ENCODE peak calls at places on chromosomes 16 and 17, in seven cellular contexts. Y is testis, A is AG04450, M is neural progenitor cell, C is mammary epithelial cell, H is right atrium auricular region, Z is PC-3. U is an unnamed sample.

GRCh38 chr16:59339871-59340270 is 605.8 kb upstream of the GOT2 start:
- DNase-seq in A (no peak), Y (no peak), M (no peak), Z (no peak), C (no peak), H (no peak), U (no peak)

GRCh38 chr16:29156511-29156910 is 171.7 kb downstream of the LAT start:
- DNase-seq in C (no peak), H (no peak), M (no peak), Y (no peak), Z (no peak), A (no peak), U (no peak)

GRCh38 chr17:11363575-11363974 is 122.6 kb downstream of the SHISA6 start:
- DNase-seq in Z (no peak), A (no peak), H (no peak), C (no peak), Y (no peak), M (no peak), U (no peak)

GRCh38 chr16:83310816-83311215 is 497.0 kb upstream of the HSBP1 start:
- DNase-seq in H (no peak), M (no peak), Z (no peak), Y (no peak), A (no peak), C (no peak), U (no peak)

GRCh38 chr16:8694795-8695194 is 20.4 kb downstream of the ABAT start:
- DNase-seq in M (no peak), Z (no peak), H (no peak), Y (no peak), C (no peak), A (no peak), U (no peak)

GRCh38 chr16:51698647-51699046 is 547.6 kb upstream of the SALL1 start:
- DNase-seq in C (no peak), A (no peak), Y (no peak), Z (no peak), M (no peak), H (no peak), U (no peak)

GRCh38 chr16:10280262-10281170 is 98.3 kb upstream of the GRIN2A start:
- DNase-seq in Y (no peak), H (no peak), A (no peak), C (no peak), Z (no peak), M (no peak), U (no peak)

GRCh38 chr16:31472559-31473203 is 729 bp downstream of the TGFB1I1 start:
- DNase-seq in H (peak; percentile 95), M (peak; percentile 48), Z (peak; percentile 69), Y (peak; percentile 92), C (peak; percentile 90), A (peak; percentile 69), U (peak; percentile 80)

GRCh38 chr16:14511798-14512131 is 118.3 kb downstream of the PARN start:
- DNase-seq in C (peak; percentile 29), Y (no peak), H (no peak), M (no peak), Z (no peak), A (no peak), U (peak; percentile 39)

GRCh38 chr16:87206646-87207451 is 110.3 kb downstream of the C16orf95 start:
- DNase-seq in M (no peak), H (peak; percentile 65), Z (peak; percentile 87), Y (no peak), A (no peak), C (peak; percentile 93), U (peak; percentile 92)

GRCh38 chr16:84985079-84986065 is 26.0 kb downstream of the ZDHHC7 start:
- DNase-seq in Y (no peak), A (peak; percentile 80), C (peak; percentile 77), Z (peak; percentile 54), H (no peak), M (no peak), U (peak; percentile 83)

DNA sequence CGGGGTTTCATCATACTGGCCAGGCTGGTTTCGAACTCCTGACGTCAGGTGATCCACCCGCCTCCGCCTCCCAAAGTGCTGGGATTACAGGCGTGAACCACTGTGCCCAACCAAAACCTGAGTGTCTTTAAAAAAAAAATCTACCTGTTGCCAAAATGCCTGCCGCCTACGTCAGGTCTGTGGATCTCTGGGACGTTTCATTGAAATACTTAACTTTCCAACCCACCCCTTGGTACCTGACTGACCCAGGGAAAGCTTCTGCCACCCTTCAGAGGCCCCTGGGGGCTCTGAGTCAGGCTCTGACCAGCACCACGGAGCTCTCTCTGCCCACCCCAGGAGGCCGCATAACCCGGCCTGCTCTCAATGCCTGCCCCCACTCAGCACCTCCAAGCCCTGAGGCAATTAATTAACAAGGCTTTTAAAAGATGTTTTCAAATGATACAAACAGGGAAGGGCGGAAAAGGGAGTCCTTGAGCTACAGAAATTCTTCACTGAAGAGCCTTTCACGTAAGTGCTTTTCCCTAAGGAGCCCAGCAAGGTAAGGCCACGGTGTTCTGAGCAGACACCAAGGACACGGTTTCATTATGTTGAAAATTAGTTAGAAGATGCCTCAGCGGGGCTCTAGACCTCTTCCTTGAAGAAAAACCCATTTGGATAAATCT is 29.3 kb upstream of the GSG1L start:
- DNase-seq in M (no peak), Y (no peak), C (peak; percentile 57), A (no peak), H (no peak), Z (no peak), U (peak; percentile 9)
- H3K4me3 ChIP-seq in M (no peak overlapping the region), Y (no peak overlapping the region), C (no peak overlapping the region), A (no peak overlapping the region), H (no peak overlapping the region), Z (no peak overlapping the region), U (no peak overlapping the region)

DNA sequence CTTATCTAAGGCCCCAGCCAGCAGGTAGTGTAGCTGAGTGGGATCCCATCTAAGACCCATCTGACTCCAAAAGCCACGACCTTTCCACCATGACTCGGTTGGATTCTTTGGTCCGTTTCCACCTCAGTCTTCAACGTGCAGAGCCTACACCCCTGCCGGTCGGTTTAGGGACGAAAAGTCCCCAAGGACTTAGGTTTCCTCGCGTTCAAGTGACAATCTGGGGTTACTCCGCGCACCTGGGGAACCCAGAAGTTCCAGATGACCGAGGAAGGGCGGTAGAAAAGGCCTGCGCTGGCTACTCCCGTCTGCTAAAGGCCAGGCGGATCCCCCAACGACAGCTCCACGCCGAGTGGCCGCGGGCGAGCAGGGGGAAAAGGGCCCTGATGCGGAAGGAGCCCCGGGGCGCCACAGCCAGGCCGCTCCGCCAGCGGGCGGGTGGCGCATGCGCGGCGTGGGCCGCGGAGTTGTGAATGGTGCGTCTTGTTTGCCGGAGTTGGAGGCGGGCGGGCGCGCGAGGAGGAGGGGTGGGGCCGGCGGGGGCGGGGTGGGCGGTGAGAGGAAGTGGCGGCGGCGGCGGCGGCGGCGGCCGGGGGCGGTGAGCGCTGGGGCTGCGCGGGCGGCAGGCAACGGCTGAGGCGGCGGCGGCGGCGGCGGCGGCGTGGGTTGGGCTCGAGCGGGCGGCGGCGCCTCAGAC is at the start of gene CBFB:
- DNase-seq in A (peak; percentile 57), C (peak; percentile 83), Y (peak; percentile 95), M (peak; percentile 93), Z (peak; percentile 85), H (peak; percentile 91), U (peak; percentile 64)
- TF ChIP-seq CTCF in A (peak; percentile 11), C (no peak), Y (no peak), M (peak; percentile 25), Z (peak; percentile 16), H (no peak), U (no peak)

DNA sequence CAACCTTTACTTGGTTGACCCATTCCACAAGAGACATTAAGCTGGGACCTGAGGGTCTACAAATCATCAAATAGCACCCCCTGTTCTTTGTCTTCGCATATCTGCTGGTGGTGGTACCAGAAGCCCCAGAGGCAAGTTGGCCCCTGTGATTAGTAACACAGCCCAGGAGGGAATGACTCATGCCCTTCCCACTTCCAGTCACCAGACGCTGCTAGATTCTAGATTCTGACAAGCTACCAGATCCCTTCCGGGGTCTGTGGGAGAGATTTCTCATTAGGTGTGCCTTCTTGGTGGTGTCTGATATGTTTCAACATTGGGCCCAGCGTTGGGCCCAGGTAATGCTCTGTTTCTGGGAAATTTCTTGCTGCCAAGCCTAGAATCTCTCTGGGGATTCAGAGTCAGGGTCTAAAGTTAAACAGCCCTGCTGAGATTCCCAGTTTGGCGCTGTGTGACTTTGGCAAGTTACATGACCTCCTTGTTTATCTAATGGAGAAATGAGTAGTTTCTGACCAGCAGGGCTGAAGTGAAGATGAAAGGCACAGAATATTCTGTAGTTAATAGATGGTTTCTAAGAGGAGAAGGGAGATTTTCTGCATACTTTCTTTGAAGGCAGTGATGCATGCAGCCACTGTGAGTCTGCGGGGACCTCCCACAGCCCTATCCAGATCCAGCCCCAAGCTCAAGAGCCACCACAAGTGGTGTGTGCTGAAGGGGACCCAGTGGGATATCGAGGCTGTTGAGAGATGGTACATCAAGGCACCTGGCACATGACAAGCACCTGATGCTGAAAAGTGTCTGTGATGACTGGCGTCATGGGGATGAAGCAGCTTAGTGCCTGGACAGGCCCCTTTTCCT is 3.9 kb downstream of the TRPV2 start:
- DNase-seq in H (peak; percentile 74), Y (no peak), Z (peak; percentile 94), A (peak; percentile 66), M (no peak), C (peak; percentile 87), U (peak; percentile 84)
- H3K4me3 ChIP-seq in H (no peak overlapping the region), Y (no peak overlapping the region), Z (peak overlapping the region; percentile 6), A (peak overlapping the region; percentile 20), M (no peak overlapping the region), C (no peak overlapping the region), U (no peak overlapping the region)

DNA sequence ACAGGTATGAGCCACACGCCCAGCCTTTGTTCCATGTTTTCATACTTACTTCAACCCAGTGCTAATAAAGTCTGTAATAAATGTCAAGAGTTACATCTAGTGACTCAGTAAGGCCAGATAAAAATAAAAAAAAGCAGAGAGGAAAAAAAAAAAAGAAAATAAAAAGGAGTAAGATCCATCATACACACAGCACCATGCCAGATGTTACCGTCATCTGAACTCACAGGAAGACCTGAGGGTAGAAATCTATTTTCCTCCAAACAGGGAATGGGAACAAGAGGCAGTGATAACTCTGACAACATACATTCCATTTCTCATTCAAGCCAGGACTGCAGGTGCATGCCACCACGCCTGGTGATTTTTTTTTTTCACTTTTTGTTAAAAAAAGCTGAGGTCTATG is 20.7 kb downstream of the CRK start:
- DNase-seq in H (no peak), Y (no peak), C (no peak), M (no peak), A (no peak), Z (no peak), U (no peak)
- TF ChIP-seq CTCF in H (no peak), Y (no peak), C (no peak), M (no peak), A (no peak), Z (no peak), U (no peak)

GRCh38 chr17:75364078-75364477 is 41.4 kb downstream of the GRB2 start:
- DNase-seq in A (peak; percentile 48), M (no peak), Z (peak; percentile 94), Y (no peak), C (peak; percentile 74), H (no peak), U (peak; percentile 85)
- H3K4me3 ChIP-seq in A (no peak overlapping the region), M (no peak overlapping the region), Z (peak overlapping the region; percentile 8), Y (no peak overlapping the region), C (no peak overlapping the region), H (no peak overlapping the region), U (no peak overlapping the region)

DNA sequence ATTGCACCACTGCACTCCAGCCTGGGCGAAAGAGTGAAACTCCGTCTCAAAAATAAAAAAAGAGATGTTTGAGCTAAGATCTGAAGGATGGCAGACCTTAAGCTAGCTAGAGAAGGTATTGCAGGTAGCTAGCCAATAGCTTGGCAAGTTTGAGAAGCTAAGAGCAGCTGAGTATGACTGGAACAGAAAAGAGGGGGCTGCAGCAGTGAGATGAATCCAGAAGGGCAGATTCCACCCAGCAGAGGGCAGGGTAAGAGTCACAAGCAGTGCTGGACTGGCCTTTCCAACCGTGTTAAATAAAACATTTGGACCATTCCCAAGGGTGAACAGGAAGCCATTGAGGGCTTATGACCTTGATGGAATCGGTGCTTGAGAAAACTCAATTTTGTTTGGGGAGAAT is 5.7 kb upstream of the PHAF1 start:
- DNase-seq in Z (peak; percentile 36), H (no peak), Y (peak; percentile 54), M (peak; percentile 50), C (no peak), A (no peak), U (no peak)
- TF ChIP-seq CTCF in Z (peak; percentile 50), H (peak; percentile 45), Y (peak; percentile 29), M (peak; percentile 54), C (peak; percentile 40), A (peak; percentile 37), U (peak; percentile 53)

U was measured in bronchial epithelial cell.